ENCODE peak calls at places on chromosomes 1 and 21, in four cellular contexts. One of them, this sample, is unnamed.

GRCh38 chr1:97814121-97814520 is 106.7 kb downstream of the DPYD start:
- DNase-seq in mammary epithelial cell: peak
- DNase-seq in CD8-positive, alpha-beta T cell: no peak
- DNase-seq in tibial artery: no peak
- DNase-seq in this sample: no peak

GRCh38 chr1:206951318-206952105 is 5.2 kb upstream of the PIGR start:
- DNase-seq in tibial artery: no peak
- DNase-seq in CD8-positive, alpha-beta T cell: no peak
- DNase-seq in mammary epithelial cell: no peak
- DNase-seq in this sample: no peak

GRCh38 chr1:179815642-179816041 is 62.0 kb downstream of the TOR1AIP2 start:
- DNase-seq in mammary epithelial cell: no peak
- DNase-seq in tibial artery: no peak
- DNase-seq in CD8-positive, alpha-beta T cell: no peak
- DNase-seq in this sample: peak

GRCh38 chr1:67941155-67941554 is 107.9 kb upstream of the GNG12 start:
- DNase-seq in mammary epithelial cell: no peak
- DNase-seq in tibial artery: no peak
- DNase-seq in CD8-positive, alpha-beta T cell: no peak
- DNase-seq in this sample: no peak

GRCh38 chr21:45831991-45832740 is 149.4 kb upstream of the COL6A1 start:
- DNase-seq in tibial artery: no peak
- DNase-seq in mammary epithelial cell: peak
- DNase-seq in CD8-positive, alpha-beta T cell: no peak
- DNase-seq in this sample: peak

GRCh38 chr1:8379513-8380186 is 61.7 kb downstream of the SLC45A1 start:
- DNase-seq in mammary epithelial cell: no peak
- DNase-seq in CD8-positive, alpha-beta T cell: no peak
- DNase-seq in tibial artery: peak
- DNase-seq in this sample: no peak

GRCh38 chr1:101388904-101389546 is 152.2 kb downstream of the S1PR1 start:
- DNase-seq in tibial artery: no peak
- DNase-seq in mammary epithelial cell: peak
- DNase-seq in CD8-positive, alpha-beta T cell: peak
- DNase-seq in this sample: no peak

GRCh38 chr1:89808429-89809117 is 12.3 kb upstream of the LRRC8D start:
- DNase-seq in CD8-positive, alpha-beta T cell: no peak
- DNase-seq in tibial artery: no peak
- DNase-seq in mammary epithelial cell: peak
- DNase-seq in this sample: no peak

GRCh38 chr21:20459838-20460237 is 538.4 kb upstream of the NCAM2 start:
- DNase-seq in mammary epithelial cell: no peak
- DNase-seq in CD8-positive, alpha-beta T cell: no peak
- DNase-seq in tibial artery: no peak
- DNase-seq in this sample: no peak

GRCh38 chr1:117571496-117571895 is 34.4 kb upstream of the TENT5C start:
- DNase-seq in mammary epithelial cell: no peak
- DNase-seq in CD8-positive, alpha-beta T cell: no peak
- DNase-seq in tibial artery: no peak
- DNase-seq in this sample: no peak

GRCh38 chr1:19758227-19758830 is 41.4 kb downstream of the TMCO4 start:
- DNase-seq in CD8-positive, alpha-beta T cell: no peak
- DNase-seq in tibial artery: no peak
- DNase-seq in mammary epithelial cell: peak
- DNase-seq in this sample: no peak

GRCh38 chr1:55061706-55062321 is 22.5 kb downstream of the PCSK9 start:
- DNase-seq in CD8-positive, alpha-beta T cell: no peak
- DNase-seq in tibial artery: no peak
- DNase-seq in mammary epithelial cell: no peak
- DNase-seq in this sample: no peak

GRCh38 chr1:174114788-174115448 is 44.4 kb upstream of the RABGAP1L start:
- DNase-seq in tibial artery: no peak
- DNase-seq in CD8-positive, alpha-beta T cell: no peak
- DNase-seq in mammary epithelial cell: peak
- DNase-seq in this sample: no peak

GRCh38 chr1:10429868-10430215 is 391 bp upstream of the CENPS start:
- DNase-seq in tibial artery: no peak
- DNase-seq in mammary epithelial cell: no peak
- DNase-seq in CD8-positive, alpha-beta T cell: no peak
- DNase-seq in this sample: peak

GRCh38 chr1:242008788-242009500 is 10.0 kb upstream of the MAP1LC3C start:
- DNase-seq in mammary epithelial cell: no peak
- DNase-seq in CD8-positive, alpha-beta T cell: no peak
- DNase-seq in tibial artery: no peak
- DNase-seq in this sample: no peak

GRCh38 chr1:228983661-228984060 is 248.4 kb downstream of the RHOU start:
- DNase-seq in tibial artery: peak
- DNase-seq in CD8-positive, alpha-beta T cell: no peak
- DNase-seq in mammary epithelial cell: no peak
- DNase-seq in this sample: no peak

GRCh38 chr1:77671836-77672235 is 10.6 kb downstream of the ZZZ3 start:
- DNase-seq in CD8-positive, alpha-beta T cell: no peak
- DNase-seq in mammary epithelial cell: peak
- DNase-seq in tibial artery: no peak
- DNase-seq in this sample: no peak

GRCh38 chr1:217313096-217313495 is 317.8 kb downstream of the GPATCH2 start:
- DNase-seq in mammary epithelial cell: no peak
- DNase-seq in CD8-positive, alpha-beta T cell: no peak
- DNase-seq in tibial artery: no peak
- DNase-seq in this sample: no peak

GRCh38 chr1:55310517-55310927 is 95.4 kb upstream of the USP24 start:
- DNase-seq in mammary epithelial cell: peak
- DNase-seq in CD8-positive, alpha-beta T cell: no peak
- DNase-seq in tibial artery: no peak
- DNase-seq in this sample: no peak

GRCh38 chr1:171999756-172000155 is 158.5 kb downstream of the DNM3 start:
- DNase-seq in mammary epithelial cell: peak
- DNase-seq in tibial artery: no peak
- DNase-seq in CD8-positive, alpha-beta T cell: no peak
- DNase-seq in this sample: no peak

GRCh38 chr1:51214615-51215131 is 21.4 kb upstream of the RNF11 start:
- DNase-seq in mammary epithelial cell: peak
- DNase-seq in tibial artery: no peak
- DNase-seq in CD8-positive, alpha-beta T cell: no peak
- DNase-seq in this sample: no peak

GRCh38 chr1:166514067-166514466 is 325.2 kb upstream of the POGK start:
- DNase-seq in CD8-positive, alpha-beta T cell: no peak
- DNase-seq in tibial artery: no peak
- DNase-seq in mammary epithelial cell: no peak
- DNase-seq in this sample: no peak

GRCh38 chr1:236727521-236727920 is 41.2 kb downstream of the ACTN2 start:
- DNase-seq in tibial artery: no peak
- DNase-seq in CD8-positive, alpha-beta T cell: no peak
- DNase-seq in mammary epithelial cell: no peak
- DNase-seq in this sample: no peak
- H3K27ac ChIP-seq in tibial artery: no peak
- H3K27ac ChIP-seq in CD8-positive, alpha-beta T cell: no peak
- H3K27ac ChIP-seq in mammary epithelial cell: no peak
- H3K27ac ChIP-seq in this sample: no peak

DNA sequence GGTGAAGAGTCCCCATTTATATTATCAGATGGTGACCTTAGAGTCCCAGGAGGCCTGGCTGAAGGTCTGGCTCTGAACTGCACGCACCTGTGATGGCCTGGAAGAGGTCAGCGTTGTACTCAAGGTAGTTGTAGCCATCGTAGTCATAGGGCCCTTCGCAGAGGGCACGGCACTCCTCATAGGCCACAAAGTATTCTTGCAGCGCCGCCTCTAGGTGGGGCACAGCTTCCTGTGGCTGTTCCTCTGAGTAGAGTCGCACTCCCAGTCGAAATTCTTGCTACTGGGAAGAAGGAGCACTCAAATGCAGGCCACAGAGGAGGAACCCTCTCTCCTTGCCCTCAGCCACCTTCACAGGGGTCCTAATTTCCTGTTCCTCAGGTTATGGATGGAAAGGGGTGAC is 7.7 kb downstream of the P3H1 start:
- DNase-seq in tibial artery: no peak
- DNase-seq in mammary epithelial cell: no peak
- DNase-seq in CD8-positive, alpha-beta T cell: no peak
- DNase-seq in this sample: no peak
- TF ChIP-seq CTCF in tibial artery: no peak
- TF ChIP-seq CTCF in mammary epithelial cell: no peak
- TF ChIP-seq CTCF in CD8-positive, alpha-beta T cell: no peak
- TF ChIP-seq CTCF in this sample: no peak

GRCh38 chr1:211730347-211730746 is 54.9 kb upstream of the NEK2 start:
- DNase-seq in CD8-positive, alpha-beta T cell: no peak
- DNase-seq in mammary epithelial cell: no peak
- DNase-seq in tibial artery: no peak
- DNase-seq in this sample: no peak

GRCh38 chr1:211731456-211732275 is 56.2 kb upstream of the NEK2 start:
- DNase-seq in CD8-positive, alpha-beta T cell: no peak
- DNase-seq in tibial artery: no peak
- DNase-seq in mammary epithelial cell: no peak
- DNase-seq in this sample: no peak

GRCh38 chr1:211734791-211735190 is 59.4 kb upstream of the NEK2 start:
- DNase-seq in mammary epithelial cell: no peak
- DNase-seq in CD8-positive, alpha-beta T cell: no peak
- DNase-seq in tibial artery: no peak
- DNase-seq in this sample: no peak

GRCh38 chr1:211734359-211734758 is 58.9 kb upstream of the NEK2 start:
- DNase-seq in tibial artery: no peak
- DNase-seq in CD8-positive, alpha-beta T cell: no peak
- DNase-seq in mammary epithelial cell: no peak
- DNase-seq in this sample: no peak

DNA sequence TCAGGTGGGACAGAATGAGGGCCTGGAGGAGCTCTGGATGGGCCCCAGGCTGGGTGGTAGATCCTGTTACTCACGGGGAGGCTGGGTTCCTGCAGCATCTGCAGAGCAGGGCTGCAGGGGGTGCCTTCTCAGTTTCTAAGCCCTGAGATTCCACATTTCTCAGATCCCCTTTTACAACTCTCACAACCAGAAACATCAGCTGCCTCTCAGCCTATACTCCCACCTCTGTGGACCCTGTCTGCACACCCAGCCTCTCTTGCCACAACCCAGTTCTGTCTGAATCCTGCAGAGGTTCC is 56.8 kb upstream of the NEK2 start:
- DNase-seq in mammary epithelial cell: no peak
- DNase-seq in tibial artery: no peak
- DNase-seq in CD8-positive, alpha-beta T cell: no peak
- DNase-seq in this sample: no peak
- H3K27ac ChIP-seq in mammary epithelial cell: no peak
- H3K27ac ChIP-seq in tibial artery: no peak
- H3K27ac ChIP-seq in CD8-positive, alpha-beta T cell: no peak
- H3K27ac ChIP-seq in this sample: no peak

GRCh38 chr1:82013702-82014101 is 213.0 kb downstream of the ADGRL2 start:
- DNase-seq in tibial artery: no peak
- DNase-seq in mammary epithelial cell: no peak
- DNase-seq in CD8-positive, alpha-beta T cell: no peak
- DNase-seq in this sample: no peak
- TF ChIP-seq CTCF in tibial artery: no peak
- TF ChIP-seq CTCF in mammary epithelial cell: peak
- TF ChIP-seq CTCF in CD8-positive, alpha-beta T cell: no peak
- TF ChIP-seq CTCF in this sample: no peak

DNA sequence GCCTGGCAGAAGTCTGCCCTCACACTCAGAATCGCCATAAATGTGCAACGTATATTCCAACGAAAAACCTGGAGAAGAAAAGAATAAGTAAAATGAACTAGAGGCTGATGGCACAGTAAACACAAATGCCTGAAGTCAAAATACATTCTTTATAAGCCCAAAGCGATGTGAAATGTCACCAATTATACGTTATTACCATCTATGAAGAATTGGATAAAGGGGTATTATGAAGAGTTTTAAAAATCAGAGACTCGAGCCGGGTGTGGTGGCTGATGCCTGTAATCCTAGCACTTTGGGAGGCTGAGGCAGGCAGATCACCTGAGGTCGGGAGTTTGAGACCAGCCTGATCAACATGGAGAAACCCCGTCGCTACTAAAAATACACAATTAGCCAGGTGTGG is 18.6 kb downstream of the PTP4A2 start:
- DNase-seq in tibial artery: no peak
- DNase-seq in mammary epithelial cell: no peak
- DNase-seq in CD8-positive, alpha-beta T cell: no peak
- DNase-seq in this sample: no peak
- H3K27ac ChIP-seq in tibial artery: no peak
- H3K27ac ChIP-seq in mammary epithelial cell: no peak
- H3K27ac ChIP-seq in CD8-positive, alpha-beta T cell: no peak
- H3K27ac ChIP-seq in this sample: no peak

GRCh38 chr1:25760122-25760719 is 39.8 kb upstream of the SELENON start:
- DNase-seq in mammary epithelial cell: no peak
- DNase-seq in CD8-positive, alpha-beta T cell: no peak
- DNase-seq in tibial artery: no peak
- DNase-seq in this sample: no peak

GRCh38 chr1:25757846-25758185 is 42.2 kb upstream of the SELENON start:
- DNase-seq in tibial artery: no peak
- DNase-seq in mammary epithelial cell: no peak
- DNase-seq in CD8-positive, alpha-beta T cell: no peak
- DNase-seq in this sample: no peak

GRCh38 chr1:25760871-25761270 is 39.1 kb upstream of the SELENON start:
- DNase-seq in tibial artery: no peak
- DNase-seq in mammary epithelial cell: no peak
- DNase-seq in CD8-positive, alpha-beta T cell: no peak
- DNase-seq in this sample: no peak

GRCh38 chr1:25757151-25757845 is 42.7 kb upstream of the SELENON start:
- DNase-seq in tibial artery: no peak
- DNase-seq in CD8-positive, alpha-beta T cell: no peak
- DNase-seq in mammary epithelial cell: no peak
- DNase-seq in this sample: no peak

DNA sequence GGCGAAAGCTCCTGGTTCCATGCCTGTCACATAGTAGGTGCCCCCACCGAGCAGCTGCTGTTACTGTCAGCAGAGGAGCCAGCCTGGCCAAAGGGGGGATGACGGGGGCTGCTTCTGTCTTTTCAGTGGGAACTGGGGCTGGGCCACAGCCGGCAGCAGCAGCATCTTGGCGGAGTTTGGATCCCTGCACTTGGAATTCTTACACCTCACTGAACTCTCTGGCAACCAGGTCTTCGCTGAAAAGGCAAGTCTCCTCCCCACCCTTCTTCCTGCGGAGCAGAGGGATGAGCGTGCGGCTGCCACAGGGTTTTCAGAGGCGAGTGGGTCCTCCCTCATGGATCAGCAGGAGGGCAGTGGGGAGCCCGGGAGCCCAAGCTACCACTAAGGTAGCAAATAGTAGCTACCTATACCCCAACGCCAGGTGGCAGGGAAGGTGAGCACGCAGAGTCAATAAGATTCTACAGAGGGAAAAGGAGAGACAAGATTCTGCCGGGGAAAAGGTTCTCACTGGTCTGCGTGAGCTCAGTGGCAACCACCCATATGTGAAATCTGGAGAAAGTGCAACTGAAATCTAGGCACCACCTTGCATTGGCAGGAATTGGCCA is 41.4 kb upstream of the SELENON start:
- DNase-seq in CD8-positive, alpha-beta T cell: no peak
- DNase-seq in tibial artery: no peak
- DNase-seq in mammary epithelial cell: no peak
- DNase-seq in this sample: no peak
- TF ChIP-seq CTCF in CD8-positive, alpha-beta T cell: no peak
- TF ChIP-seq CTCF in tibial artery: no peak
- TF ChIP-seq CTCF in mammary epithelial cell: no peak
- TF ChIP-seq CTCF in this sample: no peak

This sample was measured in kidney.